ENCODE peak calls at places on chromosome 5, in four cellular contexts. One of them, this sample, is unnamed.

GRCh38 chr5:125038477-125038876 is 292.0 kb upstream of the ZNF608 start:
- DNase-seq in H1: no peak
- DNase-seq in HepG2: no peak
- DNase-seq in GM12878: no peak
- DNase-seq in this sample: no peak

GRCh38 chr5:90477073-90477472 is 2.4 kb downstream of the POLR3G start:
- DNase-seq in H1: peak; percentile 61
- DNase-seq in HepG2: no peak
- DNase-seq in GM12878: no peak
- DNase-seq in this sample: peak; percentile 71

GRCh38 chr5:32984851-32985250 is 273.7 kb downstream of the NPR3 start:
- DNase-seq in H1: no peak
- DNase-seq in HepG2: no peak
- DNase-seq in GM12878: no peak
- DNase-seq in this sample: no peak

GRCh38 chr5:31987985-31988710 is 186.0 kb downstream of the GOLPH3 start:
- DNase-seq in H1: no peak
- DNase-seq in HepG2: no peak
- DNase-seq in GM12878: no peak
- DNase-seq in this sample: no peak

GRCh38 chr5:38265546-38266179 is 7.3 kb downstream of the EGFLAM start:
- DNase-seq in H1: no peak
- DNase-seq in HepG2: peak; percentile 45
- DNase-seq in GM12878: no peak
- DNase-seq in this sample: no peak

GRCh38 chr5:181189962-181190710 is 14.9 kb downstream of the TRIM7 start:
- DNase-seq in H1: no peak
- DNase-seq in HepG2: no peak
- DNase-seq in GM12878: no peak
- DNase-seq in this sample: no peak

GRCh38 chr5:36730537-36731216 is 124.3 kb downstream of the SLC1A3 start:
- DNase-seq in H1: no peak
- DNase-seq in HepG2: no peak
- DNase-seq in GM12878: no peak
- DNase-seq in this sample: no peak

GRCh38 chr5:11869203-11869602 is 35.0 kb downstream of the CTNND2 start:
- DNase-seq in H1: no peak
- DNase-seq in HepG2: no peak
- DNase-seq in GM12878: no peak
- DNase-seq in this sample: no peak

GRCh38 chr5:111984044-111984443 is 227.1 kb upstream of the NREP start:
- DNase-seq in H1: no peak
- DNase-seq in HepG2: no peak
- DNase-seq in GM12878: no peak
- DNase-seq in this sample: no peak

GRCh38 chr5:102130386-102130785 is 165.7 kb downstream of the SLCO4C1 start:
- DNase-seq in H1: no peak
- DNase-seq in HepG2: no peak
- DNase-seq in GM12878: no peak
- DNase-seq in this sample: no peak

GRCh38 chr5:102130890-102131289 is 165.2 kb downstream of the SLCO4C1 start:
- DNase-seq in H1: no peak
- DNase-seq in HepG2: no peak
- DNase-seq in GM12878: no peak
- DNase-seq in this sample: no peak
- H3K9ac ChIP-seq in H1: no peak overlapping the region
- H3K9ac ChIP-seq in HepG2: no peak overlapping the region
- H3K9ac ChIP-seq in GM12878: no peak overlapping the region
- H3K9ac ChIP-seq in this sample: no peak overlapping the region

GRCh38 chr5:73135021-73135420 is 14.6 kb downstream of the TMEM171 start:
- DNase-seq in H1: no peak
- DNase-seq in HepG2: no peak
- DNase-seq in GM12878: no peak
- DNase-seq in this sample: no peak
- H3K4me3 ChIP-seq in H1: no peak overlapping the region
- H3K4me3 ChIP-seq in HepG2: no peak overlapping the region
- H3K4me3 ChIP-seq in GM12878: no peak overlapping the region
- H3K4me3 ChIP-seq in this sample: no peak overlapping the region

DNA sequence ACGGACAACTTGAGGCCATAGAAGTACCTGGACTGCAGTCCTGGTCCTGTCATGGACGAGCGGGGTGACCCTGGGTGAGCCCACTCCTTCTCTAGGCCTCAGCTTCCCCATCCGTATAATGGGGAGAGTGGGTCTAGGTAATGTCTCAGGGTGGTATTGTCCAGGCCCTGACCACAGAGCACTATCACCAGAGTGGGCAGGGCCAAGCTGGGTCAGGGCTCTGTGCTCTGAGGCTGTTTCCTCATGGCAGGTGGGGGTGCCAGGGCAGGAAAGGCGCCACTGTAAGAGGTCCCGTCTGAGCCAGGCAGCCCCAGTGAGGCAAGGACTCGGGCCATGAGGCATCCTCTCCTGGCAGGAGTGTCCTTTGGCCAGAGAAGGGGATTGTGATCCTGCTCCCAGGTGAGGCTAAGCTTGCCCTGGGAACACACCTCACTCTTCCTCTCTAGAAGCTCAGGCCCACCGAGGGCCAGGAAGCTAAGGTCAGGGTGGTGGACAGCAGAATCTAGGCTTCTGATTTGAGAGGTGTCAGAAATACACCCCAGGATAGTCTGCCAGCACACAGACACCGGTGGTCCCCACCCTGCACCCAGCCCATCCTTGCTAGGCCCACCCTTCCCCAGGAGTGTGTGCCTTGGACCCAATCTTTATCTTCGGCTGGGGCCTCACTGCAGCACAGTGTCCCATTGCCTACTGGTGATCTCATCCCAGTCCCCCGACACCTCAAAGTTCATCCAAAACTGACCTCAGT is 1.5 kb upstream of the MYOZ3 start:
- DNase-seq in H1: no peak
- DNase-seq in HepG2: no peak
- DNase-seq in GM12878: no peak
- DNase-seq in this sample: no peak
- TF ChIP-seq SUZ12 in H1: no peak
- TF ChIP-seq SUZ12 in HepG2: no peak
- TF ChIP-seq SUZ12 in GM12878: no peak
- TF ChIP-seq SUZ12 in this sample: no peak

DNA sequence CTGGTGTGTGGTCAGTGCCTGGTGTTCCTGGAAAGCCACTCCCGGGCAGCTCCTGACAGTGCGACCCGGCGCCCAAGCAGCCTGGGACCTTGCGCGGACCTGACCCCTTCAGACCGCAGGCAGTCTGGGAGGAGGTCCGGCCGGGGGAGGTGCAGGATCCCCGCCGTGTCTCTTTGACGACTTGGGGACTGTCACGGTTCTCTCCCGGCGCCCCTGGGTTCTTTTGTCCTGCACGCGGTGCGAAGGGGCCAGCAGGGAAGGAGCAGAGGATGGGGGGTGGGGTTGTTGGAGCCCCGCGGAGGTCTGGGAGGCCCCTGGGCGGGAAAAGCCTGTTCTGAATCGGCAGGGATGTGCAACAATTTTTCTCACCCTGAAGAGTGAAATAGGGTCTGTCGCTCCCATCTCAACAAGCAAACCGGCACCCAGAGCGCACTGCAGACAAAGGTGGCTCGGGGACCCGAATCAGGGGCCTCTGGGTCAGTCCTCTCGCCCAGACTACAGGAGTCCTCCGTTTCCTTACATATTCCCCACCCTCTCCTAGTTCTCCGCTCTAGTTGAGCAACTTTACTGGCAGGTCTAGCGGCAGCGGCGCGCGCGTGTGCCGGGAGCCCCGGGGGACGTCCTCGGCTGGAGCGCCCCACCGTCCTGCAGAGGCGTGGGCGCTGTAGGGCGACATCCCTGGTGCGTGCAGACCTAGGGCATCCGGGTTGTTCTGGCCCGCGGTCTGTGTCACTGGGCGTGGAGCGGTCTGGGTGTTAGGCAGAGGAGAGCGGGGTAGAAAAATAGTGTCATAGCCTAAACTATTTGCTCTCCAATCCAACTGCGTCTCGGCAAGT is 1.2 kb downstream of the VCAN start:
- DNase-seq in H1: no peak
- DNase-seq in HepG2: no peak
- DNase-seq in GM12878: no peak
- DNase-seq in this sample: no peak
- H3K9ac ChIP-seq in H1: peak overlapping the region; percentile 65
- H3K9ac ChIP-seq in HepG2: no peak overlapping the region
- H3K9ac ChIP-seq in GM12878: peak overlapping the region; percentile 7
- H3K9ac ChIP-seq in this sample: peak overlapping the region; percentile 93

This sample was measured in NT2/D1.